ENCODE peak calls at places on chromosomes 13 and 19, in seven cellular contexts. One of them, this sample, is unnamed.
A peak's percentile ranks its signal among the peaks of the same experiment; 100 is the strongest.

GRCh38 chr13:51590966-51591627 is 6.8 kb downstream of the WDFY2 start:
- DNase-seq in IMR-90: peak; percentile 90
- DNase-seq in PC-3: peak; percentile 68
- DNase-seq in neuronal stem cell: no peak
- DNase-seq in aorta: no peak
- DNase-seq in ascending aorta: no peak
- DNase-seq in CD8-positive, alpha-beta T cell: no peak
- DNase-seq in this sample: peak; percentile 51

GRCh38 chr19:2983351-2984195 is 6.2 kb downstream of the TLE6 start:
- DNase-seq in PC-3: peak; percentile 44
- DNase-seq in CD8-positive, alpha-beta T cell: no peak
- DNase-seq in aorta: peak; percentile 88
- DNase-seq in ascending aorta: peak; percentile 53
- DNase-seq in IMR-90: peak; percentile 7
- DNase-seq in neuronal stem cell: no peak
- DNase-seq in this sample: peak; percentile 71

GRCh38 chr19:11111117-11111770 is 22.0 kb downstream of the LDLR start:
- DNase-seq in aorta: no peak
- DNase-seq in ascending aorta: no peak
- DNase-seq in CD8-positive, alpha-beta T cell: no peak
- DNase-seq in neuronal stem cell: no peak
- DNase-seq in IMR-90: no peak
- DNase-seq in PC-3: no peak
- DNase-seq in this sample: no peak

GRCh38 chr19:39372047-39372802 is 18.7 kb downstream of the PAF1 start:
- DNase-seq in ascending aorta: peak; percentile 41
- DNase-seq in aorta: peak; percentile 92
- DNase-seq in CD8-positive, alpha-beta T cell: no peak
- DNase-seq in PC-3: no peak
- DNase-seq in IMR-90: peak; percentile 93
- DNase-seq in neuronal stem cell: no peak
- DNase-seq in this sample: no peak

GRCh38 chr19:29576043-29576442 is 30.0 kb upstream of the POP4 start:
- DNase-seq in neuronal stem cell: no peak
- DNase-seq in PC-3: no peak
- DNase-seq in IMR-90: peak; percentile 10
- DNase-seq in CD8-positive, alpha-beta T cell: peak; percentile 27
- DNase-seq in ascending aorta: no peak
- DNase-seq in aorta: no peak
- DNase-seq in this sample: no peak

GRCh38 chr13:20400774-20401173 is 124.9 kb downstream of the CRYL1 start:
- DNase-seq in aorta: no peak
- DNase-seq in PC-3: peak; percentile 78
- DNase-seq in IMR-90: peak; percentile 63
- DNase-seq in neuronal stem cell: no peak
- DNase-seq in CD8-positive, alpha-beta T cell: no peak
- DNase-seq in ascending aorta: no peak
- DNase-seq in this sample: peak; percentile 30

GRCh38 chr19:46186101-46186716 is 38.2 kb downstream of the IGFL2 start:
- DNase-seq in ascending aorta: no peak
- DNase-seq in PC-3: no peak
- DNase-seq in IMR-90: no peak
- DNase-seq in neuronal stem cell: no peak
- DNase-seq in CD8-positive, alpha-beta T cell: no peak
- DNase-seq in aorta: no peak
- DNase-seq in this sample: no peak

GRCh38 chr19:677201-677600 is 1.0 kb downstream of the FSTL3 start:
- DNase-seq in neuronal stem cell: no peak
- DNase-seq in ascending aorta: peak; percentile 82
- DNase-seq in PC-3: peak; percentile 70
- DNase-seq in IMR-90: peak; percentile 79
- DNase-seq in CD8-positive, alpha-beta T cell: no peak
- DNase-seq in aorta: peak; percentile 91
- DNase-seq in this sample: peak; percentile 85

GRCh38 chr19:23787106-23787505 is 28.4 kb upstream of the ZNF681 start:
- DNase-seq in neuronal stem cell: no peak
- DNase-seq in ascending aorta: no peak
- DNase-seq in aorta: no peak
- DNase-seq in PC-3: peak; percentile 61
- DNase-seq in CD8-positive, alpha-beta T cell: no peak
- DNase-seq in IMR-90: peak; percentile 1
- DNase-seq in this sample: no peak

GRCh38 chr19:13977803-13978202 is 25.5 kb downstream of the DCAF15 start:
- DNase-seq in ascending aorta: no peak
- DNase-seq in IMR-90: no peak
- DNase-seq in CD8-positive, alpha-beta T cell: no peak
- DNase-seq in aorta: no peak
- DNase-seq in neuronal stem cell: no peak
- DNase-seq in PC-3: no peak
- DNase-seq in this sample: no peak

GRCh38 chr19:48216933-48217332 is 38.8 kb downstream of the CARD8 start:
- DNase-seq in neuronal stem cell: no peak
- DNase-seq in CD8-positive, alpha-beta T cell: no peak
- DNase-seq in ascending aorta: no peak
- DNase-seq in PC-3: no peak
- DNase-seq in aorta: no peak
- DNase-seq in IMR-90: no peak
- DNase-seq in this sample: no peak

GRCh38 chr13:45704211-45704739 is 2.2 kb downstream of the CBY2 start:
- DNase-seq in neuronal stem cell: no peak
- DNase-seq in ascending aorta: no peak
- DNase-seq in IMR-90: no peak
- DNase-seq in PC-3: no peak
- DNase-seq in aorta: no peak
- DNase-seq in CD8-positive, alpha-beta T cell: no peak
- DNase-seq in this sample: no peak

GRCh38 chr13:29587645-29588044 is 7.8 kb downstream of the SLC7A1 start:
- DNase-seq in aorta: no peak
- DNase-seq in IMR-90: peak; percentile 24
- DNase-seq in CD8-positive, alpha-beta T cell: no peak
- DNase-seq in ascending aorta: no peak
- DNase-seq in PC-3: no peak
- DNase-seq in neuronal stem cell: no peak
- DNase-seq in this sample: no peak

GRCh38 chr13:68176486-68176885 is 946.4 kb upstream of the PCDH9 start:
- DNase-seq in neuronal stem cell: no peak
- DNase-seq in PC-3: peak; percentile 68
- DNase-seq in CD8-positive, alpha-beta T cell: no peak
- DNase-seq in aorta: no peak
- DNase-seq in ascending aorta: no peak
- DNase-seq in IMR-90: peak; percentile 36
- DNase-seq in this sample: peak; percentile 50

GRCh38 chr13:74067818-74068217 is 66.4 kb downstream of the KLF12 start:
- DNase-seq in aorta: no peak
- DNase-seq in neuronal stem cell: no peak
- DNase-seq in CD8-positive, alpha-beta T cell: no peak
- DNase-seq in ascending aorta: no peak
- DNase-seq in IMR-90: peak; percentile 52
- DNase-seq in PC-3: peak; percentile 59
- DNase-seq in this sample: peak; percentile 52

GRCh38 chr19:42018503-42019193 is 24.6 kb upstream of the ATP1A3 start:
- DNase-seq in CD8-positive, alpha-beta T cell: no peak
- DNase-seq in ascending aorta: no peak
- DNase-seq in IMR-90: peak; percentile 39
- DNase-seq in aorta: no peak
- DNase-seq in PC-3: peak; percentile 23
- DNase-seq in neuronal stem cell: no peak
- DNase-seq in this sample: no peak

GRCh38 chr19:48424694-48425219 is 21.0 kb upstream of the GRWD1 start:
- DNase-seq in CD8-positive, alpha-beta T cell: no peak
- DNase-seq in IMR-90: peak; percentile 72
- DNase-seq in ascending aorta: no peak
- DNase-seq in aorta: peak; percentile 65
- DNase-seq in neuronal stem cell: no peak
- DNase-seq in PC-3: peak; percentile 37
- DNase-seq in this sample: peak; percentile 63

GRCh38 chr19:1866693-1867358 is 3.4 kb upstream of the KLF16 start:
- DNase-seq in CD8-positive, alpha-beta T cell: no peak
- DNase-seq in PC-3: no peak
- DNase-seq in IMR-90: no peak
- DNase-seq in ascending aorta: no peak
- DNase-seq in aorta: no peak
- DNase-seq in neuronal stem cell: no peak
- DNase-seq in this sample: no peak

GRCh38 chr13:107586216-107586615 is 629.1 kb downstream of the LIG4 start:
- DNase-seq in CD8-positive, alpha-beta T cell: no peak
- DNase-seq in neuronal stem cell: no peak
- DNase-seq in ascending aorta: no peak
- DNase-seq in IMR-90: peak; percentile 89
- DNase-seq in PC-3: no peak
- DNase-seq in aorta: no peak
- DNase-seq in this sample: no peak

GRCh38 chr13:29577135-29578051 is 18.1 kb downstream of the SLC7A1 start:
- DNase-seq in IMR-90: peak; percentile 38
- DNase-seq in neuronal stem cell: no peak
- DNase-seq in PC-3: peak; percentile 32
- DNase-seq in ascending aorta: no peak
- DNase-seq in CD8-positive, alpha-beta T cell: no peak
- DNase-seq in aorta: no peak
- DNase-seq in this sample: no peak

DNA sequence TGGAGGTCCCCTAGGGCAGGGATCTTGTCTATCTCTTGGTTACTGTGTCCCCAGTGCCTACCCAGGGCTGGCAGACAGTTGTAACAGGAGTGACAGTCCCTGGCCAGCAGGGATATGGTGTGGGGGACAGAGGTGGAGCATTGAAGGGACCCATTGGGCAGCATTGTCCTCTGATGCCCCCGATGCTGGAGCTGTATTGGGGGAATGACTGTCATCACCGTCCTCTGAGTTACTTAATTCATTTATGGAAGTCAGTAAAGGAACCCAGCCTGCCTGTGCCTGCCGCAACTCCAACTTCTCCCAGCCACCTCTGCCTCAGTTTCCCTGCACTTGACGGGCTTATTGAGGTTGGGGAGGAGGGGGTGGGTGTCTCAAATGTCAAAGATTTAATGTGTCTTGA is 1.1 kb upstream of the KLF2 start:
- DNase-seq in IMR-90: no peak
- DNase-seq in aorta: no peak
- DNase-seq in neuronal stem cell: no peak
- DNase-seq in PC-3: no peak
- DNase-seq in CD8-positive, alpha-beta T cell: no peak
- DNase-seq in ascending aorta: no peak
- DNase-seq in this sample: no peak
- H3K27ac ChIP-seq in IMR-90: no peak overlapping the region
- H3K27ac ChIP-seq in aorta: no peak overlapping the region
- H3K27ac ChIP-seq in neuronal stem cell: no peak overlapping the region
- H3K27ac ChIP-seq in PC-3: no peak overlapping the region
- H3K27ac ChIP-seq in CD8-positive, alpha-beta T cell: peak overlapping the region; percentile 99
- H3K27ac ChIP-seq in ascending aorta: peak overlapping the region; percentile 82
- H3K27ac ChIP-seq in this sample: no peak overlapping the region

GRCh38 chr13:83333614-83334388 is 548.5 kb downstream of the SLITRK1 start:
- DNase-seq in IMR-90: no peak
- DNase-seq in ascending aorta: no peak
- DNase-seq in aorta: no peak
- DNase-seq in CD8-positive, alpha-beta T cell: no peak
- DNase-seq in neuronal stem cell: no peak
- DNase-seq in PC-3: peak; percentile 46
- DNase-seq in this sample: no peak

GRCh38 chr13:83327091-83327490 is 555.2 kb downstream of the SLITRK1 start:
- DNase-seq in aorta: no peak
- DNase-seq in PC-3: peak; percentile 74
- DNase-seq in neuronal stem cell: no peak
- DNase-seq in CD8-positive, alpha-beta T cell: no peak
- DNase-seq in IMR-90: no peak
- DNase-seq in ascending aorta: no peak
- DNase-seq in this sample: no peak

DNA sequence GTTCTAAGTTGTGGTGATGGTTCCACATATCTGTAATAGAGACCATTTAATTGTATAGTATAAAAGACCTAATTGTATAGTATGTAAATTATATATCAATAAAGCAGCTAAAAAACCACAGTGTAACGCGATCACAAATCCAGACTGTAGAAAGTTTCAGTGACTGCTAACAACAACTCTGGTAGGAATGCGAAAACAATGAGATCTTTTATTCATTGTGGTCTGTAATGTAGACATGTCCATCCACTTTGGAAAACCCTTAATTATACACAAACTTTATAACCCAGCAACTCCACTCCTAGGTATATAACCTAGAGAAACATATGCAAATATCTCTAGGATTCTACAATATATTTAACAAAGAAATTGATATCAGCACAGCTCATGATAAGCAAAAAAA is 549.5 kb downstream of the SLITRK1 start:
- DNase-seq in ascending aorta: no peak
- DNase-seq in neuronal stem cell: no peak
- DNase-seq in PC-3: no peak
- DNase-seq in aorta: no peak
- DNase-seq in CD8-positive, alpha-beta T cell: no peak
- DNase-seq in IMR-90: no peak
- DNase-seq in this sample: no peak
- H3K27ac ChIP-seq in ascending aorta: no peak overlapping the region
- H3K27ac ChIP-seq in neuronal stem cell: no peak overlapping the region
- H3K27ac ChIP-seq in PC-3: no peak overlapping the region
- H3K27ac ChIP-seq in aorta: no peak overlapping the region
- H3K27ac ChIP-seq in CD8-positive, alpha-beta T cell: no peak overlapping the region
- H3K27ac ChIP-seq in IMR-90: no peak overlapping the region
- H3K27ac ChIP-seq in this sample: no peak overlapping the region

GRCh38 chr19:44959691-44960090 is 4.5 kb downstream of the CLPTM1 start:
- DNase-seq in aorta: no peak
- DNase-seq in neuronal stem cell: no peak
- DNase-seq in CD8-positive, alpha-beta T cell: no peak
- DNase-seq in PC-3: no peak
- DNase-seq in IMR-90: no peak
- DNase-seq in ascending aorta: no peak
- DNase-seq in this sample: no peak
- H3K27ac ChIP-seq in aorta: no peak overlapping the region
- H3K27ac ChIP-seq in neuronal stem cell: no peak overlapping the region
- H3K27ac ChIP-seq in CD8-positive, alpha-beta T cell: no peak overlapping the region
- H3K27ac ChIP-seq in PC-3: no peak overlapping the region
- H3K27ac ChIP-seq in IMR-90: no peak overlapping the region
- H3K27ac ChIP-seq in ascending aorta: no peak overlapping the region
- H3K27ac ChIP-seq in this sample: no peak overlapping the region

DNA sequence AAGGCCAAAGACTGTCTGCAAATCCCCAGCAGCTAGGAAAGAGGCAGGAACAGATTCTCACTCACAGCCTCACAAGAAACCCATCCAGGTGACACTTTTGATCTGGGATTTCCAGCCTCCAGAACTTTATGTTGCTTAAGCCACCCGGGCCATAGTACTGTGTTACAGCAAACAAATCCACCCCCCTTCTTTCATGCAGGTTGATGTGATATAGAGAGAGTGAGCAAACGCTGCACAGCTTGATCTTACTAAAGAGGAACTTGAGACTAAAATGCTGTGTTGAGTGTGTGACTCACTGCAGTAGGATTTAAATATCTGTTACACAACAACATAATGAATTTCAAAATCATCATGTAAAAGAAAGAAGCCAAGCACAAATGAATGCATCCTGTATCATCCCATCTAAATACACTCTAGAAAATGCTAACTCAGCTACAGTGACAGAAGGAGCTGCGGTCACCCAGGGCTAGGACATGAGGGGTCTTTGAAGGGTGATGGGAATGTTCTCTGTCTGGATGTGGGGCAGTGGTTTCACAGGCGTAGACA is 32.2 kb downstream of the RCBTB2 start:
- DNase-seq in ascending aorta: no peak
- DNase-seq in CD8-positive, alpha-beta T cell: no peak
- DNase-seq in PC-3: peak; percentile 68
- DNase-seq in aorta: no peak
- DNase-seq in IMR-90: peak; percentile 96
- DNase-seq in neuronal stem cell: no peak
- DNase-seq in this sample: peak; percentile 61
- H3K27ac ChIP-seq in ascending aorta: no peak overlapping the region
- H3K27ac ChIP-seq in CD8-positive, alpha-beta T cell: no peak overlapping the region
- H3K27ac ChIP-seq in PC-3: peak overlapping the region; percentile 43
- H3K27ac ChIP-seq in aorta: no peak overlapping the region
- H3K27ac ChIP-seq in IMR-90: peak overlapping the region; percentile 94
- H3K27ac ChIP-seq in neuronal stem cell: no peak overlapping the region
- H3K27ac ChIP-seq in this sample: peak overlapping the region; percentile 91

This sample was measured in RWPE1.